ENCODE peak calls at places on chromosomes 13 and 19, in four cellular contexts. Z is suprapubic skin, O is esophagus muscularis mucosa, M is K562. K is an unnamed sample.

GRCh38 chr19:9709305-9709704 is 34.4 kb upstream of the ZNF562 start:
- DNase-seq in Z (no peak), O (no peak), M (no peak), K (no peak)

GRCh38 chr13:38415233-38415632 is 65.6 kb downstream of the UFM1 start:
- DNase-seq in Z (no peak), O (no peak), M (peak), K (no peak)

GRCh38 chr19:10863107-10863700 is 8.1 kb upstream of the CARM1 start:
- DNase-seq in Z (no peak), O (no peak), M (peak), K (peak)

GRCh38 chr13:27421101-27421881 is 3.1 kb upstream of the GTF3A start:
- DNase-seq in Z (no peak), O (no peak), M (peak), K (no peak)

GRCh38 chr19:42254083-42254849 is 662 bp downstream of the ERF start:
- DNase-seq in Z (no peak), O (peak), M (peak), K (peak)

GRCh38 chr19:39145180-39145953 is 19.8 kb downstream of the PAK4 start:
- DNase-seq in Z (no peak), O (no peak), M (no peak), K (no peak)

GRCh38 chr13:102566513-102566912 is 30.3 kb upstream of the TPP2 start:
- DNase-seq in Z (no peak), O (no peak), M (no peak), K (no peak)

GRCh38 chr13:44686478-44687071 is 110.4 kb upstream of the TSC22D1 start:
- DNase-seq in Z (no peak), O (no peak), M (no peak), K (no peak)

GRCh38 chr19:9986787-9987281 is 23.5 kb downstream of the COL5A3 start:
- DNase-seq in Z (no peak), O (no peak), M (no peak), K (no peak)

GRCh38 chr13:46521921-46522691 is 30.9 kb upstream of the LRCH1 start:
- DNase-seq in Z (no peak), O (no peak), M (no peak), K (no peak)

GRCh38 chr13:107373551-107373950 is 805.6 kb upstream of the ARGLU1 start:
- DNase-seq in Z (no peak), O (no peak), M (no peak), K (no peak)

GRCh38 chr13:97359181-97360057 is 74.5 kb upstream of the RAP2A start:
- DNase-seq in Z (no peak), O (no peak), M (peak), K (no peak)

GRCh38 chr13:46035066-46035465 is 17.5 kb downstream of the ZC3H13 start:
- DNase-seq in Z (no peak), O (no peak), M (no peak), K (no peak)

DNA sequence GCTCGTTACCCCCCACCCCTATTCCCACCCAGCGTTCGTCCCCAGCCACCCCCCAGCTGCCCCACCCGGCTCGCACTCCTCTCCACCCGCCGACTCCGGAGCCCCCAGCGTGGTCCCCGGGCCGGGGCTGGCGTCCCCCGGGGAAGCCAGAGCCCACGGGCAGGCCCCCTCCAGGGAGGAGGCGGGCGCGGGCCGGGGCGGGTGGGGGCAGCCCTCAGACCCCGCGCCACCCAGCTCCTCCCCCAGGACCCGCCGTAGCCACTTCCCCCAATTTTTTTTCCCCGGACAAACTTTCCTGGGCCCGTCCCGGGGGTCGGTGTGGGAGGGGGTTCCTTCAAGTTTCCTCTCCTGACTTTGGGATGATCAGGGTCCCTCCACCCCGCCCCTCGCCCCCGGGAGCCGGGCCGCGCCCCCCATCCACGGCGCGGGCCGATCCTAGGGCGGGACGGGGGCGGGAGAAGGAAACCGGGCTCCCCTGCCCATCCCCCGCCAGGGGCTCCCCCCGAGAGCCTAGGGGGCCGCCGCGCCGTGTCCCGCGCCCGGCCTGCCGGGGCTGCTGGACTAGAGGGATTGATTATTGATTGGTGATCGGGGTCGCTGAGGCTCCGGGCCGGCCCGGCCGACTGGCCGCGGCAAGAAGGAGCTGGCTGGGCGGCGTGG is 927 bp upstream of the TSHZ3 start:
- DNase-seq in Z (no peak), O (no peak), M (no peak), K (no peak)
- H3K4me3 ChIP-seq in Z (peak), O (peak), M (peak), K (peak)

GRCh38 chr19:45863840-45864628 is at the start of gene FOXA3:
- DNase-seq in Z (no peak), O (no peak), M (peak), K (no peak)
- TF ChIP-seq POLR2AphosphoS5 in Z (no peak), O (no peak), M (no peak), K (no peak)

DNA sequence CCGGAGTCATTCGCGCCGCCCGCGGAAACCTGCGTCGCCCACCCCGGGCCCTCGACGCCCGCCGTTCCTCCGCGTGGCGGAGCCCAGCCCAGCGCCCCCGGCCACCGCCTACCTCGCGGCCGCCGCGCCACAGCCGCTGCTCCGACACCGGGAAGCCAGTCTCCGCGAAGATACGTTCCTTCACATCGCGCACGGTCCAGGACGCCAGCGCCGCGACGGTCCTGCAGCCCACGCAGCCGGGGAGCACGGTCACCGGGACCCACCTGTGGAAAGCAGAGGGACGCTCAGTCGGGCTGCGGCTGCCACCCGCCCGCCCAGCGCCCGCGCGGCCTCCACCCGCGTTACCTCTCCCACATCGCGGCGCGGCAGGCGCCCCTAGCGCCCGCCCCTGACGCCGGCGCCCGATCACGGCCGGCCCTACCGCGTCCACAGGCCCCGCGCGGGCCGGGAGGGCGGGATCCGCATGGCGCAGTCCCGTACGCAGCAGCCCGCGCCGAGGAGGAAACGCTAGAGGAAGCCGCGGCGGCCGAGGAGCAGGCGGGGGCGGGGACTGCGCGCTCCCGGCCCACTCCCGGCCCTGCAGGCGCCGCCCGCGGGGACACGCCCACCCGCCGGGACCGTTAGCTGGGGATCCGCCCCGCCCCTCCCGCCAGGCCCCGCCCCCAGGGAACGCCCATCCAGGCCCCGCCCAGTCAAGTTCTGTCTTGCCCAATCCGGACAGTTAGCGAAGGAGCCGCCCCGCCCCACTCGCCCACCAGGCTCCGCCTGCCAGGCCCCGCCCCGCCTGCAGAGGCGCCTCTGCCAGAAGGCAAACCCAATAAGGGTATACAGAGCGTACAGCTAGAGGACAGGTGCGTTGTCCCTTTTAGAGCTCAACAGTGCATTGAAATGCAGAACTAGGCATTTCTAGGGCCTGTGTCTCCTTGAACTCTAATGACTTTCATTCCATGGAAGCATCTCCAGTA is 58.2 kb downstream of the SACS start:
- DNase-seq in Z (peak), O (peak), M (peak), K (peak)
- TF ChIP-seq POLR2A in Z (peak), O (no peak), M (no peak), K (no peak)

GRCh38 chr19:49064029-49064629 is 489 bp downstream of the NTF4 start:
- DNase-seq in Z (no peak), O (no peak), M (no peak), K (no peak)

GRCh38 chr19:49069026-49069425 is 3.5 kb downstream of the KCNA7 start:
- DNase-seq in Z (no peak), O (no peak), M (no peak), K (no peak)

GRCh38 chr19:49064768-49065611 is at the start of gene NTF4:
- DNase-seq in Z (no peak), O (no peak), M (peak), K (no peak)

GRCh38 chr19:49067554-49067953 is 2.9 kb upstream of the NTF4 start:
- DNase-seq in Z (no peak), O (no peak), M (no peak), K (no peak)

GRCh38 chr19:49065905-49066512 is 1.4 kb upstream of the NTF4 start:
- DNase-seq in Z (no peak), O (no peak), M (no peak), K (no peak)
- H3K4me3 ChIP-seq in Z (no peak), O (no peak), M (no peak), K (no peak)

DNA sequence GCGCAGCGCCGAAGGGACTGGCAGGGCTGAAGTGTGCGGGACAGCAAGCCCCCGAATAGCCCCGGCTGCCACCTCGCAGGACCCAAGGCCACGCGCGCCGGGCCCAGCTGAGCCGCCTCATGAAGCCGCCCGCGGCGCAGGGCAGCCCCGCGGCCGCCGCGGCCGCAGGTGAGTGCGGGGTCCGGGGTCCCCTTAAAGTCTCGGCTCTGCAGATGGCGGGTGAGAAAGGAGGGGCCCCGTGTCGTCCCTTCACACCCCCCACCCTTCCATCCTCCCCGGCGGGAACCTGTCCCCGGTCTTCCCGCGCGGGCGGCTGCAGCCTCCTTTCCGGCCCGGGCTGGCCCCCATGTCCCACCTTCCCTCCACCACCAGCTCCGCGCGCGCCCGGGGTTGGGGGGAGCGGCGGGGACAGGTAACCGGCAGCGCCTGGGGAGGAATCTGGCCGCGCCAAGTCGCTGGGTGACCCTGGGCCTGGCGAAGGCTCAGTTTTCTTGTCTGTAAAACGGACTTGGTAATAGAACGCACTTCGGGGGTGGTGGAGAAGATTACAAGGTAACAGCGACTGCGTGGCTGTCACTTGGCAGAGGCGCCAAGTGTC is 338 bp downstream of the RGCC start:
- DNase-seq in Z (no peak), O (no peak), M (peak), K (no peak)
- TF ChIP-seq POLR2AphosphoS5 in Z (no peak), O (no peak), M (no peak), K (no peak)

GRCh38 chr19:35560677-35561076 is 2.8 kb downstream of the ATP4A start:
- DNase-seq in Z (no peak), O (no peak), M (no peak), K (no peak)
- TF ChIP-seq POLR2A in Z (no peak), O (no peak), M (no peak), K (no peak)

DNA sequence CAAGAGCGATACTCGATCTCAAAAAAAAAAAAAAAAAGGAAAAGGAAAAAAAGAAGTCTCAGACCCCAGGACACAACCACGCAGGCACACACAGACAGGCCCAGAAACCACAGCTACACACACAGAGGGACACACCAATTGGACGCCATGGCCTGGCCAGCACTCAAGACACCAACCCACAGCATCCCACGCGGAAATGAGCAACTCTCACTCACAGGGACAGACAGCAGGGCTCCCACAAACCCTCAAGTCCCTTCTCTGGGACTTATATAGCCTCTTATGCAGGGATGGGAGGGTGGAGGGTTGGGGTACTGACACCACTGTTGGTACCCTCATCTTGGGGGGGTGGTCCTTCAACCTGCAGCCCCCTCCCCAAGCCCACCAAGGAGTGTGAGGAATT is 5.9 kb downstream of the NOTCH3 start:
- DNase-seq in Z (no peak), O (no peak), M (no peak), K (peak)
- H3K4me3 ChIP-seq in Z (peak), O (peak), M (no peak), K (peak)

DNA sequence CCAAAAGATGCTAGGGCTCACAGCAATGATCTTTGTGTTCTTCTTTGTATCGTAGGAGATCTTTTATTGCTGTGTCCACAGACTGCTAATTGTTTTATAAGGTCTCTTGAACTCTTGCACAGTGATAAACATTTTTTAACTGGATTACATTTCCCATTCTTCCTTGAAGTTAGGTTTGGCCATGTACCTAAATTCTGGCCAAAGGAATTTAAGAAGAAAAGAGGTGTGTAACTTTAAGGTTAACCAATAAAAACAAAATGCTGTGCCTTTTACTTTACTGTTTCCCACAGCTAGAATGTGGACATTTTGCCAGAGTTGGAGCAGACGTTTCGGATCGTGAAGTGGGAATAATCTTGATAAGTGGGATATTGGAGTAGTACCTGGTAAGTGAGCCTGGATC is 82.6 kb upstream of the GPC6 start:
- DNase-seq in Z (no peak), O (no peak), M (no peak), K (no peak)
- TF ChIP-seq POLR2AphosphoS5 in Z (no peak), O (no peak), M (no peak), K (no peak)